ENCODE peak calls at places on chromosomes 1 and 21, in five cellular contexts. One of them, this sample, is unnamed.

GRCh38 chr1:117059334-117059677 is 820 bp upstream of the TTF2 start:
- DNase-seq in BE2C: peak
- DNase-seq in AG04450: no peak
- DNase-seq in H7: no peak
- DNase-seq in cardiac muscle cell: no peak
- DNase-seq in this sample: peak

GRCh38 chr1:169367686-169368405 is at the start of the genes BLZF1 and NME7:
- DNase-seq in AG04450: peak
- DNase-seq in cardiac muscle cell: peak
- DNase-seq in BE2C: peak
- DNase-seq in H7: peak
- DNase-seq in this sample: peak

GRCh38 chr1:89552481-89553194 is 28.0 kb downstream of the LRRC8B start:
- DNase-seq in BE2C: no peak
- DNase-seq in cardiac muscle cell: no peak
- DNase-seq in H7: no peak
- DNase-seq in AG04450: no peak
- DNase-seq in this sample: peak

GRCh38 chr1:57019240-57019805 is 53.5 kb upstream of the C8B start:
- DNase-seq in AG04450: no peak
- DNase-seq in H7: no peak
- DNase-seq in cardiac muscle cell: no peak
- DNase-seq in BE2C: no peak
- DNase-seq in this sample: no peak

GRCh38 chr1:13829152-13829769 is 129.3 kb downstream of the PRDM2 start:
- DNase-seq in AG04450: no peak
- DNase-seq in H7: no peak
- DNase-seq in cardiac muscle cell: no peak
- DNase-seq in BE2C: no peak
- DNase-seq in this sample: no peak

GRCh38 chr1:90720137-90720636 is 3.1 kb upstream of the BARHL2 start:
- DNase-seq in H7: no peak
- DNase-seq in cardiac muscle cell: no peak
- DNase-seq in BE2C: no peak
- DNase-seq in AG04450: no peak
- DNase-seq in this sample: no peak

GRCh38 chr1:207240325-207241095 is 81.0 kb upstream of the CD55 start:
- DNase-seq in BE2C: no peak
- DNase-seq in AG04450: no peak
- DNase-seq in H7: no peak
- DNase-seq in cardiac muscle cell: no peak
- DNase-seq in this sample: no peak

GRCh38 chr1:222225171-222225570 is 322.7 kb downstream of the HHIPL2 start:
- DNase-seq in BE2C: no peak
- DNase-seq in cardiac muscle cell: no peak
- DNase-seq in AG04450: no peak
- DNase-seq in H7: no peak
- DNase-seq in this sample: no peak

GRCh38 chr1:235558783-235559182 is 54.5 kb upstream of the B3GALNT2 start:
- DNase-seq in H7: no peak
- DNase-seq in cardiac muscle cell: no peak
- DNase-seq in BE2C: no peak
- DNase-seq in AG04450: no peak
- DNase-seq in this sample: no peak

GRCh38 chr1:179709841-179710329 is 33.2 kb upstream of the FAM163A start:
- DNase-seq in cardiac muscle cell: no peak
- DNase-seq in AG04450: no peak
- DNase-seq in BE2C: peak
- DNase-seq in H7: no peak
- DNase-seq in this sample: peak

GRCh38 chr1:25874635-25875153 is 814 bp downstream of the PAQR7 start:
- DNase-seq in BE2C: no peak
- DNase-seq in H7: peak
- DNase-seq in cardiac muscle cell: no peak
- DNase-seq in AG04450: no peak
- DNase-seq in this sample: no peak

GRCh38 chr1:8362701-8363101 is 44.8 kb downstream of the SLC45A1 start:
- DNase-seq in cardiac muscle cell: no peak
- DNase-seq in AG04450: no peak
- DNase-seq in BE2C: peak
- DNase-seq in H7: peak
- DNase-seq in this sample: no peak

GRCh38 chr1:50038235-50038809 is 14.6 kb upstream of the AGBL4 start:
- DNase-seq in H7: no peak
- DNase-seq in BE2C: no peak
- DNase-seq in AG04450: no peak
- DNase-seq in cardiac muscle cell: no peak
- DNase-seq in this sample: no peak

GRCh38 chr1:214670098-214670497 is 67.1 kb downstream of the CENPF start:
- DNase-seq in AG04450: no peak
- DNase-seq in BE2C: peak
- DNase-seq in H7: no peak
- DNase-seq in cardiac muscle cell: peak
- DNase-seq in this sample: no peak

GRCh38 chr1:212721388-212722247 is 22.0 kb upstream of the BATF3 start:
- DNase-seq in BE2C: no peak
- DNase-seq in AG04450: no peak
- DNase-seq in H7: no peak
- DNase-seq in cardiac muscle cell: no peak
- DNase-seq in this sample: peak

GRCh38 chr1:8523641-8524206 is 205.8 kb downstream of the SLC45A1 start:
- DNase-seq in H7: no peak
- DNase-seq in AG04450: no peak
- DNase-seq in cardiac muscle cell: no peak
- DNase-seq in BE2C: no peak
- DNase-seq in this sample: peak

GRCh38 chr1:14726606-14727005 is 128.1 kb downstream of the KAZN start:
- DNase-seq in cardiac muscle cell: no peak
- DNase-seq in H7: no peak
- DNase-seq in BE2C: no peak
- DNase-seq in AG04450: no peak
- DNase-seq in this sample: no peak

GRCh38 chr1:46724991-46725735 is 6.2 kb upstream of the EFCAB14 start:
- DNase-seq in BE2C: peak
- DNase-seq in H7: peak
- DNase-seq in AG04450: peak
- DNase-seq in cardiac muscle cell: peak
- DNase-seq in this sample: peak

GRCh38 chr1:232334811-232335210 is 295.1 kb downstream of the SIPA1L2 start:
- DNase-seq in BE2C: no peak
- DNase-seq in AG04450: no peak
- DNase-seq in cardiac muscle cell: no peak
- DNase-seq in H7: no peak
- DNase-seq in this sample: no peak

GRCh38 chr1:41696381-41696780 is 211.9 kb upstream of the EDN2 start:
- DNase-seq in cardiac muscle cell: no peak
- DNase-seq in H7: no peak
- DNase-seq in BE2C: no peak
- DNase-seq in AG04450: no peak
- DNase-seq in this sample: no peak

GRCh38 chr1:106619080-106619826 is 437.2 kb upstream of the PRMT6 start:
- DNase-seq in AG04450: no peak
- DNase-seq in H7: no peak
- DNase-seq in cardiac muscle cell: no peak
- DNase-seq in BE2C: no peak
- DNase-seq in this sample: no peak

GRCh38 chr1:206521002-206521585 is 13.8 kb downstream of the RASSF5 start:
- DNase-seq in AG04450: no peak
- DNase-seq in cardiac muscle cell: no peak
- DNase-seq in BE2C: no peak
- DNase-seq in H7: no peak
- DNase-seq in this sample: no peak

GRCh38 chr1:154955718-154956513 is at the start of gene PBXIP1:
- DNase-seq in H7: peak
- DNase-seq in AG04450: no peak
- DNase-seq in cardiac muscle cell: peak
- DNase-seq in BE2C: peak
- DNase-seq in this sample: peak

GRCh38 chr1:237736372-237737029 is 154.2 kb downstream of the ZP4 start:
- DNase-seq in cardiac muscle cell: peak
- DNase-seq in H7: peak
- DNase-seq in AG04450: no peak
- DNase-seq in BE2C: no peak
- DNase-seq in this sample: peak

DNA sequence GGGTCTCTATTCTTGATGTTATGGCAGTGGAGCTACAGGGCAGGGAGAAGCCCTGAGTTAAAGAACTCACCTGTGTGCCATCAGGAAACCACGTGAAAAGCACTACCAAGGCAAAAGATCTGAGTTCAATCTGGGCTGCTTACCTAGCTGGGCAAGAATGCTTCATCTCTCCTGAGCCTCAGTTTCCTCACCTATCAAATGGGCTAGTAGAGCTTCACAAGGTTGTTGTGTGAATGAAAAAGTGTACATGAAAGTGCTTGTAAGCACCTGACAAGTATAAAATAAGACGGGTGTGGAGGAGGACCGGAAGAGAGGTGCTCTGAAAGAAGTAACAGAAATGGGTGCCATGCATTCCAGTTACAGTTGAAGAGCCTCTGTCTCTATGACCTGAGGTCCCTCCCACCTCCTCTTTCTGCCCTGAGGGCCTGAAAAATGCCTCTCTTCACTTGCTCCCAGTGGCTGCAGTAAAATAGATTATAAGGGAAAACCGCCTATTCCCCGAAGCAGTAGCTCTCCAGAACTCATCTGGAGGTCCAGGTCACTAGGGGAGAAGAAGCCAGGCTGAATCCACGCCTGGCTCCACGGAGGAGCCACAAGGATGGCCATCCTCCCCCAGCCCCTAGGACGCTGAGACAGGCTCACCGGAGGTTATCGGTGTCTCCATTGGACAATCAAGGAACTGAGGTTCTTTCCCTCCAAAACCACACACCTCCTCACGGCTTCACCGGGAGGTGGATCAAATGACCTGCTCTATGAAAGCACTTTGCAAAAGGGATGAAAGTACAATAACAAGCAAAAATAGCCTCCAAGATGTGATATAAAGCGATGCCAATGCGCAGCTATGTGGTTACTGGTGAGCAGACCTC is 1.4 kb downstream of the GPR161 start:
- DNase-seq in H7: peak
- DNase-seq in cardiac muscle cell: no peak
- DNase-seq in BE2C: no peak
- DNase-seq in AG04450: no peak
- DNase-seq in this sample: no peak
- H3K4me3 ChIP-seq in H7: peak
- H3K4me3 ChIP-seq in cardiac muscle cell: peak
- H3K4me3 ChIP-seq in BE2C: peak
- H3K4me3 ChIP-seq in AG04450: peak
- H3K4me3 ChIP-seq in this sample: no peak

GRCh38 chr21:33937146-33937545 is 21.5 kb upstream of the ATP5PO start:
- DNase-seq in H7: no peak
- DNase-seq in BE2C: no peak
- DNase-seq in AG04450: no peak
- DNase-seq in cardiac muscle cell: no peak
- DNase-seq in this sample: no peak

GRCh38 chr21:33931799-33932390 is 16.3 kb upstream of the ATP5PO start:
- DNase-seq in BE2C: no peak
- DNase-seq in H7: no peak
- DNase-seq in cardiac muscle cell: no peak
- DNase-seq in AG04450: no peak
- DNase-seq in this sample: no peak

GRCh38 chr21:33937931-33938339 is 22.3 kb upstream of the ATP5PO start:
- DNase-seq in AG04450: no peak
- DNase-seq in H7: no peak
- DNase-seq in cardiac muscle cell: no peak
- DNase-seq in BE2C: no peak
- DNase-seq in this sample: peak

GRCh38 chr21:33936221-33937038 is 20.8 kb upstream of the ATP5PO start:
- DNase-seq in cardiac muscle cell: no peak
- DNase-seq in BE2C: no peak
- DNase-seq in H7: no peak
- DNase-seq in AG04450: no peak
- DNase-seq in this sample: no peak

DNA sequence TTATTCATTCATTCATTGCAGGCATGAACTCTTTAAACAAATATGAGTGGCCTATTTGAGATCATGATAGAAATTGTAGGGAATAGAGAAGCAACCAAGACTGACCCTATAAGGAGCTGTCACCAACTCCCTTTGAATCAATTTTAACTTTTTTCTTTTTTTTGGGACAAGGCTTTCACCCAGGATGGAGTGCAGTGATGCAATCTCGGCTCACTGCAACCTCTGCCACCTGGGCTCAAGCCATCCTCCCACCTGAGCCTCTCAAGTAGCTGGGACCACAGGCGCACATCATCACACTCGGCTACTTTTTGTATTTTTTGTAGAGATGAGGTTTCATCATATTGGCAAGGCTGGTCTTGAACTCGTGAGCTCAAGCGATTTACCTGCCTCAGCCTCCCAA is 17.1 kb upstream of the ATP5PO start:
- DNase-seq in cardiac muscle cell: no peak
- DNase-seq in H7: no peak
- DNase-seq in AG04450: no peak
- DNase-seq in BE2C: no peak
- DNase-seq in this sample: no peak
- H3K4me3 ChIP-seq in cardiac muscle cell: peak
- H3K4me3 ChIP-seq in H7: no peak
- H3K4me3 ChIP-seq in AG04450: no peak
- H3K4me3 ChIP-seq in BE2C: no peak
- H3K4me3 ChIP-seq in this sample: no peak

DNA sequence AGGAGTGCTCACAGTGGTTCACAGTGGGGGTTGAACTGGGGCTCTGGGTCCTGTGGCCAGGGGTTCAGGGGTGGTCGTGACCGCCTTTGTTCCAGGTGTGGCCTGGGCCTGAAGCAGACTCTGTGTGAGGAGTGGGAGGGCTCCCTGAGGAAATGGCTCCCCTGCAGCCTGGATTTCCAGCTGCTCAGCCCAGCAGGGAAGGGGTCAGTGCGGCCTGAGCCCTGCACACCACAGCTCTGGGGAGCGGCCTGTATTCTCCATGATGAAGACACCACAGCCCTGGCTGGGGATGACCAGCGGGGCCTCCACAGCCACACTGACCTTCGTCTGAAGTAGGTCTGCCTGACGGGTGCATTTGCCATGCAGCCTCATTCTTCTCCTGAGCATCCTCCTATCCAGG is 16.7 kb downstream of the PYCR2 start:
- DNase-seq in H7: no peak
- DNase-seq in BE2C: no peak
- DNase-seq in cardiac muscle cell: no peak
- DNase-seq in AG04450: no peak
- DNase-seq in this sample: no peak
- H3K4me3 ChIP-seq in H7: no peak
- H3K4me3 ChIP-seq in BE2C: no peak
- H3K4me3 ChIP-seq in cardiac muscle cell: no peak
- H3K4me3 ChIP-seq in AG04450: no peak
- H3K4me3 ChIP-seq in this sample: no peak

GRCh38 chr21:39060485-39061099 is 122.7 kb downstream of the PSMG1 start:
- DNase-seq in BE2C: no peak
- DNase-seq in AG04450: no peak
- DNase-seq in H7: no peak
- DNase-seq in cardiac muscle cell: no peak
- DNase-seq in this sample: no peak

GRCh38 chr21:39063517-39063916 is 119.7 kb downstream of the PSMG1 start:
- DNase-seq in cardiac muscle cell: no peak
- DNase-seq in H7: no peak
- DNase-seq in BE2C: no peak
- DNase-seq in AG04450: no peak
- DNase-seq in this sample: no peak

GRCh38 chr21:39064325-39065012 is 118.8 kb downstream of the PSMG1 start:
- DNase-seq in AG04450: no peak
- DNase-seq in H7: no peak
- DNase-seq in cardiac muscle cell: no peak
- DNase-seq in BE2C: no peak
- DNase-seq in this sample: no peak

GRCh38 chr21:39061766-39062165 is 121.5 kb downstream of the PSMG1 start:
- DNase-seq in AG04450: no peak
- DNase-seq in H7: no peak
- DNase-seq in cardiac muscle cell: no peak
- DNase-seq in BE2C: no peak
- DNase-seq in this sample: no peak

GRCh38 chr21:39062196-39062900 is 120.9 kb downstream of the PSMG1 start:
- DNase-seq in cardiac muscle cell: no peak
- DNase-seq in BE2C: no peak
- DNase-seq in H7: no peak
- DNase-seq in AG04450: no peak
- DNase-seq in this sample: no peak
- H3K4me3 ChIP-seq in cardiac muscle cell: no peak
- H3K4me3 ChIP-seq in BE2C: no peak
- H3K4me3 ChIP-seq in H7: no peak
- H3K4me3 ChIP-seq in AG04450: no peak
- H3K4me3 ChIP-seq in this sample: no peak